ENCODE peak calls at places on chromosomes 4 and X, in seven cellular contexts. O is GM06990, A is ACHN, E is NCI-H2227 treated with DMSO at 0.1 percent for 48 hours, K is IMR-90, H is heart left ventricle, N is cardiac septum. W is an unnamed sample.
A peak's percentile ranks its signal among the peaks of the same experiment; 100 is the strongest.

GRCh38 chr4:81723927-81724587 is 252.3 kb upstream of the RASGEF1B start:
- DNase-seq in O (no peak), N (no peak), A (no peak), E (no peak), H (no peak), K (no peak), W (no peak)

GRCh38 chr4:52641853-52642563 is 17.1 kb downstream of the USP46 start:
- DNase-seq in K (peak; percentile 79), E (no peak), A (peak; percentile 42), N (no peak), O (peak; percentile 60), H (no peak), W (no peak)

GRCh38 chrX:9821581-9821980 is 35.4 kb downstream of the SHROOM2 start:
- DNase-seq in H (no peak), N (peak; percentile 51), A (no peak), O (no peak), K (no peak), E (no peak), W (no peak)

GRCh38 chrX:45799576-45799975 is 598.9 kb upstream of the DIPK2B start:
- DNase-seq in K (no peak), A (no peak), H (no peak), O (no peak), N (no peak), E (no peak), W (no peak)

GRCh38 chrX:83510466-83511181 is 2.5 kb downstream of the POU3F4 start:
- DNase-seq in A (no peak), O (no peak), E (no peak), N (no peak), K (no peak), H (no peak), W (no peak)

GRCh38 chrX:134480061-134480460 is 20.1 kb downstream of the HPRT1 start:
- DNase-seq in O (no peak), E (no peak), A (no peak), K (peak; percentile 70), H (no peak), N (no peak), W (no peak)

GRCh38 chr4:174631901-174632758 is 109.8 kb upstream of the HPGD start:
- DNase-seq in N (no peak), H (no peak), E (peak; percentile 10), A (peak; percentile 47), O (no peak), K (peak; percentile 23), W (peak; percentile 21)

GRCh38 chr4:5809216-5809776 is 83.6 kb downstream of the CRMP1 start:
- DNase-seq in H (no peak), K (peak; percentile 41), E (no peak), N (peak; percentile 63), A (no peak), O (no peak), W (no peak)

GRCh38 chr4:178028481-178028880 is 586.2 kb upstream of the AGA start:
- DNase-seq in K (no peak), N (no peak), O (no peak), A (no peak), E (no peak), H (no peak), W (no peak)

GRCh38 chr4:57109530-57109846 is 697 bp downstream of the IGFBP7 start:
- DNase-seq in K (no peak), H (no peak), E (no peak), A (peak; percentile 15), O (peak; percentile 3), N (no peak), W (no peak)

GRCh38 chr4:153466637-153467153 is 535 bp downstream of the TMEM131L start:
- DNase-seq in K (no peak), H (no peak), A (no peak), O (no peak), E (no peak), N (no peak), W (no peak)

GRCh38 chr4:167779864-167780263 is 312.5 kb upstream of the ANXA10 start:
- DNase-seq in O (no peak), E (no peak), N (no peak), A (no peak), K (no peak), H (no peak), W (no peak)

GRCh38 chrX:132292753-132293152 is 73.5 kb upstream of the RAP2C start:
- DNase-seq in A (peak; percentile 26), O (peak; percentile 1), N (no peak), H (no peak), K (peak; percentile 57), E (no peak), W (no peak)

GRCh38 chr4:106987314-106987713 is 48.8 kb downstream of the DKK2 start:
- DNase-seq in A (no peak), N (no peak), K (no peak), E (no peak), H (no peak), O (no peak), W (no peak)

W was measured in DMS153.